ENCODE peak calls at places on chromosomes 7 and 10, in ten cellular contexts. V, L, Q, O, U, Y, K, Z, E and R are unnamed samples.

GRCh38 chr7:130365511-130366441 is 14.5 kb upstream of the CPA1 start:
- DNase-seq in E (no peak), U (no peak), V (no peak), L (no peak), K (no peak), Z (peak; percentile 97), O (peak; percentile 86), Q (peak; percentile 94), Y (peak; percentile 71), R (peak; percentile 36)

GRCh38 chr7:148914208-148914777 is 30.2 kb upstream of the EZH2 start:
- DNase-seq in Y (peak; percentile 46), Q (peak; percentile 85), Z (peak; percentile 33), V (peak; percentile 45), U (peak; percentile 18), L (no peak), E (no peak), K (no peak), O (peak; percentile 56), R (no peak)

GRCh38 chr7:54690892-54691291 is 68.1 kb downstream of the SEC61G start:
- DNase-seq in Z (no peak), O (no peak), U (no peak), E (no peak), V (no peak), Q (no peak), L (no peak), Y (no peak), K (no peak), R (no peak)

GRCh38 chr7:24842029-24842428 is 84.8 kb upstream of the GSDME start:
- DNase-seq in L (no peak), K (no peak), Q (no peak), V (no peak), Z (no peak), U (no peak), O (no peak), E (no peak), Y (no peak), R (no peak)

GRCh38 chr7:101901661-101902491 is 84.5 kb downstream of the CUX1 start:
- DNase-seq in Y (peak; percentile 66), Q (peak; percentile 69), L (no peak), O (no peak), V (no peak), U (no peak), Z (peak; percentile 61), K (no peak), E (no peak), R (no peak)

GRCh38 chr10:28793482-28793881 is 116.2 kb downstream of the BAMBI start:
- DNase-seq in Z (no peak), E (no peak), Q (no peak), L (no peak), U (no peak), K (no peak), O (no peak), Y (no peak), V (no peak), R (no peak)

GRCh38 chr7:127486654-127487053 is 94.1 kb upstream of the ZNF800 start:
- DNase-seq in O (no peak), K (no peak), Y (no peak), Q (peak; percentile 0), E (no peak), Z (no peak), V (no peak), U (no peak), L (no peak), R (no peak)

GRCh38 chr7:6385909-6386560 is 61.7 kb downstream of the DAGLB start:
- DNase-seq in L (no peak), E (no peak), Q (no peak), V (no peak), Z (no peak), U (no peak), K (no peak), O (no peak), Y (no peak), R (no peak)

GRCh38 chr10:71396084-71396713 is 521 bp upstream of the CDH23 start:
- DNase-seq in K (no peak), L (peak; percentile 85), E (peak; percentile 52), Z (no peak), Y (no peak), Q (no peak), O (no peak), U (peak; percentile 76), V (peak; percentile 70), R (peak; percentile 87)

GRCh38 chr10:72847681-72848080 is 45.9 kb upstream of the OIT3 start:
- DNase-seq in Z (no peak), Y (no peak), E (no peak), U (no peak), L (no peak), K (no peak), O (no peak), Q (peak; percentile 28), V (no peak), R (no peak)

GRCh38 chr7:20831976-20832375 is 45.3 kb upstream of the SP8 start:
- DNase-seq in O (no peak), V (no peak), Q (no peak), L (no peak), E (no peak), Y (no peak), K (no peak), Z (no peak), U (no peak), R (no peak)

GRCh38 chr10:78542536-78542935 is 508.9 kb downstream of the RPS24 start:
- DNase-seq in L (no peak), O (no peak), Q (no peak), Y (no peak), U (no peak), V (no peak), Z (no peak), E (no peak), K (no peak), R (no peak)

DNA sequence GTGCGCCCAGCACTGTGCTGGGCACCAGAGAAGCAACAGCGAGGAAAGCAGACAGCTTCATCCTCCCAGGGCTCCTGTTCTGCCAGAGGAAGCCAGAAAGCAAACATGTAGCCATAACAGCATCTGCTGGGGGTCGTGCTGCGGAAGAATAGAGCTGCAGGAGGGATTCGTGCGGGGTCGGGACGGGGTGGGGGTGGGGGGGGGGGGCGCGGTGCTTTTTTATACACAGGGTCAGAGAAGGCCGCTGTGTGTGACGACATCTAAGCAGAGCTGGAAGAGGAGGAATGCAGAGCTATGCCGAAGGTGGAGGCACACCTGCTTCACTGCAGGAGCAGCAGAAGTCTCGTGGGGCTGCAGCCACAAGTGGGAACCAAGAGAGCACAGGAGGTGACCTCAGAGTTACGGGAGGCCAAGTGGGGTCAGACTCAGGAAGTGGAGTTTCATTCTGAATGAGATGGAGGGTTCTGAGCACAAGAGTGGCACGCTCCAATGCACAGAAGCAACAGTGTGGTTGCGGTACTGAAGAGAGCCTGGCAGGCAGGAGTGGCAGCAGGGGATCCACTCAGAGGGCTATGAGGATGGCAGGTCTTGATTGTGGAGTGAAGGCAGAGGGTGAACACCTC is 11.1 kb downstream of the PKD1L1 start:
- DNase-seq in L (no peak), E (no peak), U (no peak), Y (no peak), Q (no peak), V (no peak), K (no peak), Z (no peak), O (no peak), R (no peak)
- H3K4me3 ChIP-seq in L (no peak overlapping the region), E (no peak overlapping the region), U (no peak overlapping the region), Y (no peak overlapping the region), Q (no peak overlapping the region), V (no peak overlapping the region), K (no peak overlapping the region), Z (no peak overlapping the region), O (no peak overlapping the region), R (no peak overlapping the region)

GRCh38 chr7:158997110-158997453 is 140.7 kb downstream of the DYNC2I1 start:
- DNase-seq in U (no peak), O (no peak), Z (no peak), Y (no peak), Q (no peak), E (no peak), V (no peak), K (no peak), L (no peak), R (no peak)
- H3K4me3 ChIP-seq in U (no peak overlapping the region), O (no peak overlapping the region), Z (no peak overlapping the region), Y (no peak overlapping the region), Q (no peak overlapping the region), E (no peak overlapping the region), V (no peak overlapping the region), K (no peak overlapping the region), L (no peak overlapping the region), R (peak overlapping the region; percentile 33)

DNA sequence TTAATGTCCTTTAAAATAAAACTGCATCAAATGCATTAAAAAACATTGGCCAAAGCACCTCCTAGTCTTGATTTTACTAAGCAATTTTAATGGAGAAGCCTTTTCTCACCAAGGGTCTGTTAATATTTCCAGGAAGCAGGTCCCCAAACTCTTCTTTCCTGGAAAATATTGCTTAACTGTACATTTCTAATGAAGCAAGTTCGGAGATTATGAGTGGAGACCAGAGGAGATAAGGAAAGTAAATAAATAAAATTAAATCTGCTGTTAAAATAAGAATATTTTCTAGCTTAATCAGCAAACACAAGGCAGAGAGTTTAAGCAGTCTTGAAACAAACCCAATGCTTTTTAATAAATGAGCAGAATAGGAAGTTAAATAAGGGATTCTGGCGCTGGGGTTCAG is 322.4 kb downstream of the PTEN start:
- DNase-seq in E (no peak), L (no peak), K (no peak), Y (no peak), Z (no peak), Q (peak; percentile 13), U (no peak), O (no peak), V (no peak), R (no peak)
- H3K4me3 ChIP-seq in E (no peak overlapping the region), L (no peak overlapping the region), K (no peak overlapping the region), Y (no peak overlapping the region), Z (no peak overlapping the region), Q (no peak overlapping the region), U (no peak overlapping the region), O (no peak overlapping the region), V (no peak overlapping the region), R (no peak overlapping the region)

DNA sequence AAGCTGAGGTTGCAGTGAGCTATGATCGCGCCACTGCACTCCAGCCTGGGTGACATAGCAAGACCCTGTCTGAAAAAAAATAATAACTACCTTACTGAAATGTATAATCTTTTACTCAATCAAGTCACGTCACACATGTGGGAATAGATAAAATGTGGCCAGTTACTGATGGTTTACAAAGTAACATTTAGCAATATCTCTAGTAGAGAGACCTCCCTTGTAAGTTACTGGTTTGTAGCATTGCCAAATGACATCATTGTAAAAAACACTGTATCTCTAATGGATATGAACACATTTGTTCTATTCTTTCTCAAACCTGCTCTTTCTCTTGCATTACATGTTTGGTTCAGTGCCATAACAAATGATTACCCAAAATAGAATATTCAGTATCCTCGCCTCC is 18.8 kb downstream of the TET1 start:
- DNase-seq in O (no peak), U (no peak), L (no peak), K (no peak), Z (peak; percentile 31), Q (peak; percentile 62), V (no peak), Y (peak; percentile 76), E (no peak), R (no peak)
- H3K4me3 ChIP-seq in O (no peak overlapping the region), U (no peak overlapping the region), L (no peak overlapping the region), K (no peak overlapping the region), Z (no peak overlapping the region), Q (no peak overlapping the region), V (no peak overlapping the region), Y (no peak overlapping the region), E (no peak overlapping the region), R (no peak overlapping the region)

GRCh38 chr7:157004050-157004838 is 6.2 kb downstream of the MNX1 start:
- DNase-seq in E (no peak), U (no peak), Q (peak; percentile 13), K (no peak), Z (peak; percentile 50), V (no peak), O (no peak), Y (peak; percentile 35), L (no peak), R (no peak)
- H3K4me3 ChIP-seq in E (no peak overlapping the region), U (no peak overlapping the region), Q (no peak overlapping the region), K (no peak overlapping the region), Z (no peak overlapping the region), V (no peak overlapping the region), O (no peak overlapping the region), Y (no peak overlapping the region), L (no peak overlapping the region), R (no peak overlapping the region)

GRCh38 chr7:73833251-73833919 is 2.6 kb downstream of the CLDN4 start:
- DNase-seq in K (no peak), O (no peak), U (peak; percentile 51), Z (no peak), V (peak; percentile 80), Q (no peak), E (peak; percentile 52), L (peak; percentile 85), Y (no peak), R (no peak)
- H3K4me3 ChIP-seq in K (no peak overlapping the region), O (no peak overlapping the region), U (no peak overlapping the region), Z (no peak overlapping the region), V (peak overlapping the region; percentile 97), Q (no peak overlapping the region), E (peak overlapping the region; percentile 61), L (no peak overlapping the region), Y (no peak overlapping the region), R (no peak overlapping the region)